ENCODE peak calls at places on chromosomes 11 and 22, in five cellular contexts. H is CD8-positive, alpha-beta memory T cell; F is heart right ventricle; N is ovary; W is mammary epithelial cell. L is an unnamed sample.

GRCh38 chr11:123173040-123173855 is 21.8 kb downstream of the CLMP start:
- DNase-seq in F (no peak), W (peak; percentile 93), N (no peak), H (no peak), L (no peak)

GRCh38 chr11:38274031-38274430 is 1676.0 kb upstream of the RAG2 start:
- DNase-seq in W (peak; percentile 18), F (no peak), H (no peak), N (no peak), L (no peak)

GRCh38 chr22:23289130-23289503 is 108.8 kb downstream of the BCR start:
- DNase-seq in F (no peak), N (no peak), H (no peak), W (no peak), L (no peak)

GRCh38 chr11:119055901-119056300 is 1.1 kb downstream of the HYOU1 start:
- DNase-seq in H (no peak), W (peak; percentile 39), N (no peak), F (no peak), L (no peak)

GRCh38 chr22:49996532-49997220 is 15.9 kb downstream of the IL17REL start:
- DNase-seq in F (no peak), W (no peak), N (peak; percentile 8), H (no peak), L (no peak)

GRCh38 chr22:46951326-46951725 is 188.9 kb downstream of the TBC1D22A start:
- DNase-seq in H (no peak), W (no peak), N (no peak), F (no peak), L (no peak)

GRCh38 chr11:87851234-87851633 is 324.0 kb downstream of the RAB38 start:
- DNase-seq in H (no peak), W (peak; percentile 1), N (no peak), F (no peak), L (no peak)

GRCh38 chr22:50278956-50279619 is 8.9 kb upstream of the MAPK11 start:
- DNase-seq in H (no peak), F (no peak), N (no peak), W (no peak), L (no peak)

GRCh38 chr11:124481365-124482323 is 36.1 kb upstream of the OR8B8 start:
- DNase-seq in F (no peak), N (no peak), W (peak; percentile 7), H (no peak), L (no peak)

GRCh38 chr11:34348919-34349318 is 8.9 kb downstream of the ABTB2 start:
- DNase-seq in H (no peak), N (no peak), F (no peak), W (no peak), L (no peak)

GRCh38 chr22:35465109-35465701 is 65.3 kb downstream of the MCM5 start:
- DNase-seq in N (peak; percentile 25), H (no peak), W (no peak), F (peak; percentile 59), L (no peak)

GRCh38 chr11:68173926-68174325 is 39.2 kb downstream of the KMT5B start:
- DNase-seq in F (no peak), W (no peak), H (no peak), N (no peak), L (no peak)

GRCh38 chr11:93775289-93775688 is 8.8 kb upstream of the MED17 start:
- DNase-seq in N (no peak), H (no peak), F (no peak), W (no peak), L (no peak)

GRCh38 chr22:39117585-39118191 is 20.6 kb downstream of the APOBEC3H start:
- DNase-seq in H (peak; percentile 60), N (no peak), F (no peak), W (peak; percentile 42), L (peak; percentile 67)

GRCh38 chr11:19380375-19380774 is 139.6 kb upstream of the E2F8 start:
- DNase-seq in N (no peak), H (no peak), W (peak; percentile 92), F (no peak), L (no peak)

GRCh38 chr11:63537293-63538101 is 889 bp downstream of the PLAAT4 start:
- DNase-seq in H (no peak), W (no peak), N (peak; percentile 87), F (peak; percentile 51), L (no peak)

GRCh38 chr22:26687439-26687838 is 30.1 kb downstream of the MIAT start:
- DNase-seq in N (no peak), F (no peak), H (no peak), W (no peak), L (no peak)

GRCh38 chr11:121534131-121535093 is 81.6 kb upstream of the SORL1-AS1 start:
- DNase-seq in W (peak; percentile 6), F (peak; percentile 15), N (peak; percentile 39), H (no peak), L (no peak)

GRCh38 chr11:87971354-87971753 is 203.9 kb downstream of the RAB38 start:
- DNase-seq in H (no peak), W (no peak), N (no peak), F (no peak), L (no peak)

GRCh38 chr11:95354304-95354703 is 123.3 kb upstream of the SESN3 start:
- DNase-seq in H (no peak), W (no peak), F (no peak), N (no peak), L (no peak)

GRCh38 chr11:77407613-77408012 is 66.3 kb downstream of the PAK1 start:
- DNase-seq in H (no peak), W (peak; percentile 82), N (no peak), F (no peak), L (no peak)

GRCh38 chr11:1934326-1935155 is 12.6 kb upstream of the MRPL23 start:
- DNase-seq in F (no peak), W (no peak), H (no peak), N (peak; percentile 10), L (no peak)

GRCh38 chr11:78806214-78807004 is 231.7 kb upstream of the NARS2 start:
- DNase-seq in N (no peak), F (no peak), H (no peak), W (no peak), L (no peak)

GRCh38 chr11:76318744-76319384 is 62.1 kb downstream of the THAP12 start:
- DNase-seq in W (peak; percentile 46), H (peak; percentile 77), N (peak; percentile 72), F (peak; percentile 83), L (peak; percentile 67)

GRCh38 chr22:28855355-28856094 is 27.8 kb upstream of the ZNRF3 start:
- DNase-seq in F (no peak), H (peak; percentile 16), W (peak; percentile 50), N (peak; percentile 29), L (no peak)

GRCh38 chr22:49959782-49960158 is 802 bp upstream of the PIM3 start:
- DNase-seq in N (no peak), W (peak; percentile 76), F (peak; percentile 59), H (no peak), L (no peak)

GRCh38 chr11:60251485-60252207 is 8.7 kb upstream of the MS4A4E start:
- DNase-seq in F (no peak), H (no peak), W (peak; percentile 34), N (no peak), L (peak; percentile 26)

GRCh38 chr11:94322501-94322900 is 18.1 kb downstream of the IZUMO1R start:
- DNase-seq in H (no peak), F (no peak), N (no peak), W (no peak), L (no peak)

GRCh38 chr11:64251986-64252837 is 882 bp downstream of the PLCB3 start:
- DNase-seq in H (no peak), N (no peak), F (peak; percentile 63), W (peak; percentile 69), L (no peak)

GRCh38 chr22:19120829-19121630 is 1.2 kb downstream of the DGCR2 start:
- DNase-seq in H (no peak), F (no peak), W (peak; percentile 75), N (no peak), L (no peak)

GRCh38 chr11:19938866-19939265 is 221.4 kb downstream of the DBX1 start:
- DNase-seq in W (peak; percentile 79), F (no peak), N (no peak), H (no peak), L (no peak)

GRCh38 chr11:575324-575995 is 810 bp upstream of the PHRF1 start:
- DNase-seq in H (no peak), F (no peak), W (peak; percentile 67), N (no peak), L (peak; percentile 65)

GRCh38 chr11:575996-576756 is at the start of gene PHRF1:
- DNase-seq in N (peak; percentile 97), F (peak; percentile 95), W (peak; percentile 91), H (peak; percentile 91), L (peak; percentile 95)

GRCh38 chr11:576791-577610 is 731 bp downstream of the PHRF1 start:
- DNase-seq in H (peak; percentile 27), F (no peak), W (no peak), N (no peak), L (no peak)

GRCh38 chr11:578276-579035 is 2.2 kb downstream of the PHRF1 start:
- DNase-seq in F (no peak), W (peak; percentile 42), N (no peak), H (no peak), L (no peak)

DNA sequence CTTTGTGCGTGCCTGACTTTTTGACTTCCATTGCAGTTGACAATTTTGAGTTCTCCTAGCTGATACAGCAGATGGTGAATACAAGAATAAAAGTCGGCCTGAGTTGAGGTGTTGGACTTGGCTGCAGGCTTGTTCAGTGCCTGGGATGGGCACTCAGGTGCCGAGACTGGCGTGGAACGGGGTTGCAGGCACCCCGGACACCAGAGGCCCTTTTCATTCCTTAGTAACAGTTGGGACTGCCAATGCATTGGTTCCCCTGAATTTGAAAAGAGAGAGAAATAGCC is 1.3 kb downstream of the PHRF1 start:
- DNase-seq in W (no peak), N (no peak), F (no peak), H (no peak), L (no peak)
- H3K4me3 ChIP-seq in W (peak overlapping the region; percentile 88), N (peak overlapping the region; percentile 80), F (peak overlapping the region; percentile 93), H (peak overlapping the region; percentile 81), L (peak overlapping the region; percentile 97)

DNA sequence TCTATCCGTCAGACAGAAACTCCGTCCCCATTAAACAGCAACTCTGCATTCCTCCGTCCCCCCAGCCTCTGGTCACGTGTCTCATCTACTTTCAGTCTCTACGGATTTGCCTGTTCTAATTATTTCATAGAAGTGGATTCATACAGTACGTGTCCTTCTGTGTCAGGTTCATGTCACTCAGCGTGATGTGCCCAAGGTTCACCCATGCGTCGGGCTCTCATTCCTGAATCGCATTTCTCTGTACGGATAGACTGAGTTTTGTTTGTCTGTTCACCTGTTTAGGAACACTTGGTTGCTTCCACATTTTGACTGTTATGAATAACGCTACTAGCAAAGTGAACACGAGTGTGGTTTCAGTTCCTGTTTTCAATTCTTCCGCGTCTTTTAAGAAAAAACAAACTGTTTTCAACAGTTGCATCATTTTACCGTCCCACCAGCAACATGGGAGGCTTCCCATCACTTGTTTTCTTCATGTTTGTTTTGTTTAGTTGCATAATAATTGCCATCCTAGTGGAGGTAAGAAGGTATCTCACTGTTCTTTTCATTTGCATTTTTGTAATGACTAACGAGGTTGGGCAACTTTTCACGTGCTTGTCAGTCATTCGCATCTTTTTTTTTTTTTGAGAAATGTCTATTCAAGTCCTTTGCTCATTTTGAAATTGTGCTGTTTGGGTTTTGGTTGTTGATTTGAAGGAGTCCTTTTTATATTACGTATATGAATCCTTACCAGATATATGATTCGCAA is 8.9 kb upstream of the NLRP6 start:
- DNase-seq in F (no peak), N (no peak), H (peak; percentile 36), W (no peak), L (peak; percentile 84)
- H3K4me3 ChIP-seq in F (peak overlapping the region; percentile 41), N (no peak overlapping the region), H (peak overlapping the region; percentile 49), W (no peak overlapping the region), L (peak overlapping the region; percentile 67)

GRCh38 chr11:831132-831864 is 1.5 kb upstream of the CD151 start:
- DNase-seq in W (no peak), N (no peak), H (no peak), F (no peak), L (no peak)
- H3K4me3 ChIP-seq in W (no peak overlapping the region), N (no peak overlapping the region), H (no peak overlapping the region), F (peak overlapping the region; percentile 59), L (no peak overlapping the region)

GRCh38 chr11:107151579-107151978 is 133.3 kb upstream of the GUCY1A2 start:
- DNase-seq in W (no peak), H (no peak), F (no peak), N (no peak), L (no peak)
- H3K4me3 ChIP-seq in W (no peak overlapping the region), H (no peak overlapping the region), F (no peak overlapping the region), N (no peak overlapping the region), L (no peak overlapping the region)

L was measured in GM06990.